ENCODE peak calls at places on chromosome 1, in six cellular contexts. T, Y, P, Q, J and B are unnamed samples.

GRCh38 chr1:21121764-21122471 is 54.8 kb downstream of the EIF4G3 start:
- DNase-seq in T (no peak), Y (no peak), P (no peak), Q (no peak), J (no peak), B (no peak)

GRCh38 chr1:91564888-91565700 is 64.4 kb downstream of the CDC7 start:
- DNase-seq in T (no peak), Y (no peak), P (no peak), Q (peak), J (no peak), B (no peak)

GRCh38 chr1:108610073-108610472 is 50.2 kb downstream of the EEIG2 start:
- DNase-seq in T (peak), Y (no peak), P (no peak), Q (no peak), J (no peak), B (peak)

GRCh38 chr1:229855999-229856650 is 210.9 kb upstream of the GALNT2 start:
- DNase-seq in T (peak), Y (no peak), P (no peak), Q (peak), J (peak), B (no peak)

GRCh38 chr1:189673223-189673622 is 804.4 kb downstream of the BRINP3 start:
- DNase-seq in T (peak), Y (no peak), P (no peak), Q (no peak), J (no peak), B (peak)

GRCh38 chr1:12067900-12068821 is 5.1 kb downstream of the TNFRSF8 start:
- DNase-seq in T (no peak), Y (no peak), P (peak), Q (no peak), J (peak), B (peak)

GRCh38 chr1:33001282-33001681 is 35.4 kb downstream of the AK2 start:
- DNase-seq in T (no peak), Y (no peak), P (no peak), Q (no peak), J (peak), B (peak)

GRCh38 chr1:44110916-44111315 is 7.7 kb upstream of the KLF17 start:
- DNase-seq in T (no peak), Y (no peak), P (no peak), Q (no peak), J (no peak), B (peak)

GRCh38 chr1:37338658-37339057 is 135.7 kb upstream of the ZC3H12A start:
- DNase-seq in T (peak), Y (no peak), P (no peak), Q (peak), J (no peak), B (no peak)

GRCh38 chr1:186442651-186443114 is 18.2 kb downstream of the PDC start:
- DNase-seq in T (peak), Y (no peak), P (peak), Q (peak), J (peak), B (no peak)

GRCh38 chr1:214349008-214349407 is 68.0 kb downstream of the SMYD2 start:
- DNase-seq in T (no peak), Y (no peak), P (no peak), Q (no peak), J (no peak), B (no peak)

GRCh38 chr1:107187399-107187798 is 46.6 kb downstream of the NTNG1 start:
- DNase-seq in T (no peak), Y (no peak), P (no peak), Q (no peak), J (no peak), B (no peak)